ENCODE peak calls at places on chromosomes 16 and 17, in seven cellular contexts. R is stomach, G is cardiac muscle cell, X is neuronal stem cell, S is heart right ventricle, I is uterus, K is fibroblast of lung. F is an unnamed sample. For H3K9me3, the result is how much of the 10 kb centered on the place peaks cover.

GRCh38 chr16:1273816-1274215 is 17.9 kb downstream of the TPSD1 start:
- DNase-seq in R (no peak), G (no peak), X (no peak), S (no peak), I (no peak), K (no peak), F (no peak)

GRCh38 chr17:8002646-8003593 is 505 bp downstream of the GUCY2D start:
- DNase-seq in R (no peak), G (no peak), X (no peak), S (no peak), I (no peak), K (no peak), F (no peak)

GRCh38 chr17:79915850-79916430 is 76.7 kb upstream of the CBX4 start:
- DNase-seq in R (peak), G (peak), X (no peak), S (peak), I (no peak), K (no peak), F (no peak)

GRCh38 chr16:17258848-17259713 is 211.7 kb downstream of the XYLT1 start:
- DNase-seq in R (no peak), G (no peak), X (no peak), S (no peak), I (no peak), K (no peak), F (no peak)

GRCh38 chr16:81610144-81610842 is 165.7 kb downstream of the CMIP start:
- DNase-seq in R (peak), G (no peak), X (no peak), S (peak), I (peak), K (peak), F (peak)

GRCh38 chr16:27972500-27972899 is 91.0 kb downstream of the GSG1L start:
- DNase-seq in R (no peak), G (peak), X (peak), S (no peak), I (no peak), K (peak), F (no peak)

GRCh38 chr17:17069849-17070248 is 27.6 kb downstream of the MPRIP start:
- DNase-seq in R (no peak), G (no peak), X (no peak), S (no peak), I (no peak), K (no peak), F (no peak)

GRCh38 chr17:1590747-1591473 is 28.3 kb upstream of the PITPNA start:
- DNase-seq in R (no peak), G (no peak), X (no peak), S (no peak), I (no peak), K (no peak), F (no peak)

GRCh38 chr17:2872282-2872681 is 76.0 kb downstream of the RAP1GAP2 start:
- DNase-seq in R (no peak), G (no peak), X (peak), S (no peak), I (no peak), K (no peak), F (no peak)

GRCh38 chr16:53154513-53154912 is 99.7 kb downstream of the CHD9 start:
- DNase-seq in R (no peak), G (peak), X (no peak), S (no peak), I (no peak), K (no peak), F (no peak)

GRCh38 chr16:76583995-76584394 is 306.8 kb downstream of the CNTNAP4 start:
- DNase-seq in R (no peak), G (no peak), X (no peak), S (no peak), I (no peak), K (no peak), F (no peak)

GRCh38 chr17:15197229-15197628 is 67.9 kb downstream of the PMP22 start:
- DNase-seq in R (no peak), G (no peak), X (no peak), S (no peak), I (no peak), K (no peak), F (no peak)

GRCh38 chr17:82876149-82876548 is 36.3 kb upstream of the ZNF750 start:
- DNase-seq in R (no peak), G (no peak), X (no peak), S (no peak), I (peak), K (peak), F (no peak)

GRCh38 chr17:78671607-78672404 is 94.6 kb upstream of the DNAH17 start:
- DNase-seq in R (no peak), G (no peak), X (no peak), S (no peak), I (no peak), K (peak), F (no peak)

GRCh38 chr16:2499890-2500633 is 13.7 kb upstream of the ATP6V0C start:
- DNase-seq in R (no peak), G (no peak), X (no peak), S (no peak), I (no peak), K (no peak), F (no peak)

GRCh38 chr17:44203731-44204452 is 4.2 kb upstream of the ATXN7L3 start:
- DNase-seq in R (no peak), G (peak), X (peak), S (no peak), I (no peak), K (peak), F (peak)

GRCh38 chr17:39951924-39952664 is 10.7 kb upstream of the GSDMA start:
- DNase-seq in R (no peak), G (no peak), X (no peak), S (peak), I (peak), K (no peak), F (no peak)

GRCh38 chr16:71421911-71422310 is 19.9 kb downstream of the TLE7 start:
- DNase-seq in R (no peak), G (peak), X (no peak), S (no peak), I (no peak), K (no peak), F (no peak)

GRCh38 chr16:85621698-85622433 is 8.7 kb downstream of the GSE1 start:
- DNase-seq in R (peak), G (no peak), X (no peak), S (no peak), I (no peak), K (no peak), F (no peak)

GRCh38 chr17:51118330-51119195 is 2.1 kb downstream of the SPAG9 start:
- DNase-seq in R (peak), G (no peak), X (no peak), S (no peak), I (no peak), K (no peak), F (peak)

GRCh38 chr16:59905628-59906027 is 1171.5 kb upstream of the GOT2 start:
- DNase-seq in R (no peak), G (no peak), X (no peak), S (no peak), I (no peak), K (peak), F (no peak)

GRCh38 chr16:67942200-67942509 is 1.8 kb downstream of the LCAT start:
- DNase-seq in R (no peak), G (peak), X (no peak), S (no peak), I (no peak), K (no peak), F (peak)

GRCh38 chr17:66593116-66593515 is 241.8 kb upstream of the CACNG5 start:
- DNase-seq in R (no peak), G (no peak), X (no peak), S (no peak), I (no peak), K (no peak), F (no peak)

GRCh38 chr17:77086433-77087010 is 54.2 kb upstream of the SEC14L1 start:
- DNase-seq in R (peak), G (peak), X (peak), S (peak), I (peak), K (peak), F (peak)

GRCh38 chr17:1104222-1104621 is 75.6 kb downstream of the ABR start:
- DNase-seq in R (peak), G (peak), X (no peak), S (peak), I (no peak), K (no peak), F (peak)

GRCh38 chr17:80854220-80854619 is 137.4 kb upstream of the CHMP6 start:
- DNase-seq in R (no peak), G (no peak), X (no peak), S (no peak), I (no peak), K (no peak), F (no peak)

GRCh38 chr17:63464691-63465090 is 12.2 kb upstream of the ACE start:
- DNase-seq in R (no peak), G (no peak), X (no peak), S (no peak), I (no peak), K (no peak), F (no peak)

GRCh38 chr17:38868968-38869646 is 751 bp upstream of the LASP1 start:
- DNase-seq in R (peak), G (peak), X (peak), S (peak), I (peak), K (peak), F (peak)

GRCh38 chr16:24966599-24966998 is 48.6 kb downstream of the ARHGAP17 start:
- DNase-seq in R (no peak), G (no peak), X (no peak), S (no peak), I (no peak), K (no peak), F (no peak)

GRCh38 chr16:84810518-84811273 is 9.1 kb upstream of the CRISPLD2 start:
- DNase-seq in R (no peak), G (no peak), X (no peak), S (no peak), I (peak), K (peak), F (no peak)

GRCh38 chr16:72958522-72959076 is 89.3 kb downstream of the ZFHX3 start:
- DNase-seq in R (no peak), G (no peak), X (no peak), S (no peak), I (no peak), K (no peak), F (no peak)

GRCh38 chr17:50779747-50780363 is 12.5 kb upstream of the ANKRD40CL start:
- DNase-seq in R (no peak), G (no peak), X (no peak), S (no peak), I (no peak), K (no peak), F (no peak)

GRCh38 chr17:39688475-39688835 is 598 bp upstream of the PGAP3 start:
- DNase-seq in R (no peak), G (no peak), X (no peak), S (no peak), I (no peak), K (no peak), F (no peak)

GRCh38 chr17:15255713-15256454 is 9.2 kb downstream of the PMP22 start:
- DNase-seq in R (no peak), G (no peak), X (no peak), S (no peak), I (peak), K (peak), F (no peak)

GRCh38 chr16:87581867-87582220 is 20.5 kb upstream of the JPH3 start:
- DNase-seq in R (peak), G (no peak), X (no peak), S (peak), I (peak), K (peak), F (peak)

GRCh38 chr16:72969146-72969545 is 78.8 kb downstream of the ZFHX3 start:
- DNase-seq in R (no peak), G (no peak), X (no peak), S (no peak), I (no peak), K (no peak), F (no peak)

GRCh38 chr17:70076189-70076588 is 1.2 kb downstream of the KCNJ16 start:
- DNase-seq in R (no peak), G (no peak), X (no peak), S (no peak), I (no peak), K (peak), F (no peak)

GRCh38 chr17:81582341-81582740 is 30.2 kb upstream of the FAAP100 start:
- DNase-seq in R (no peak), G (no peak), X (no peak), S (no peak), I (no peak), K (peak), F (no peak)

GRCh38 chr17:38798614-38799500 is 499 bp downstream of the PIP4K2B start:
- DNase-seq in R (peak), G (no peak), X (peak), S (peak), I (no peak), K (peak), F (peak)

GRCh38 chr16:29025735-29026134 is 40.9 kb downstream of the LAT start:
- DNase-seq in R (no peak), G (no peak), X (no peak), S (no peak), I (no peak), K (no peak), F (no peak)

GRCh38 chr16:49596699-49597291 is 223.2 kb downstream of the C16orf78 start:
- DNase-seq in R (peak), G (no peak), X (no peak), S (no peak), I (no peak), K (no peak), F (peak)

GRCh38 chr16:49594706-49595534 is 221.3 kb downstream of the C16orf78 start:
- DNase-seq in R (peak), G (no peak), X (no peak), S (no peak), I (no peak), K (no peak), F (no peak)

GRCh38 chr16:49597796-49598195 is 224.2 kb downstream of the C16orf78 start:
- DNase-seq in R (peak), G (no peak), X (no peak), S (no peak), I (no peak), K (no peak), F (peak)

GRCh38 chr16:49598386-49599170 is 225.0 kb downstream of the C16orf78 start:
- DNase-seq in R (peak), G (no peak), X (no peak), S (no peak), I (peak), K (no peak), F (no peak)

DNA sequence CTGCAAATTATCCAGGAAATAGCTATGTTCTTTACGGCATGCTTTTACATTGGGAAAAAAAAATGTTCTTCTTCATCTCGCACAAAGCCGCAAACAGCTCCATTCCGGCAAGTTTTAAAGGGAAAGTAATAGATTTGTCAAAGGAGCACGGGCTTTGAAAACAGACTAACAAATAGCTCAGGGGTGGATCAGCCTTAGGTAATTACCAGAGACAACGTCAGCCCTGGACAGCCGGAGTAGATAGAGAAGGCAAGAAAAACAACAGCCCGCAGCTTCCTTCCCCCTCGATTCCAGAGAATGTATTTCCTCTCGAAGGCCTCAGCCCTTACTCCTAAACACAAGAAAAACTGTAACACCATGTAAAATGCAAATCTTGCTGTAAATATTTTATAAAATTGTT is 222.5 kb downstream of the C16orf78 start:
- DNase-seq in R (peak), G (no peak), X (no peak), S (no peak), I (no peak), K (peak), F (no peak)
- H3K4me3 ChIP-seq in R (peak), G (no peak), X (no peak), S (peak), I (no peak), K (peak), F (no peak)

GRCh38 chr16:4324479-4324868 is 8.6 kb downstream of the GLIS2 start:
- DNase-seq in R (no peak), G (no peak), X (no peak), S (no peak), I (no peak), K (no peak), F (no peak)
- H3K27ac ChIP-seq in R (peak), G (peak), X (no peak), S (peak), I (peak), K (peak), F (peak)

GRCh38 chr16:35296962-35297653 is 1837.7 kb downstream of the TP53TG3F start:
- DNase-seq in R (no peak), G (no peak), X (no peak), S (no peak), I (no peak), K (no peak), F (no peak)
- H3K9me3 ChIP-seq in R (under half), G (under half), X (under half), S (under half), I (under half), K (under half), F (under half)

GRCh38 chr17:73604476-73604875 is 39.8 kb downstream of the SDK2 start:
- DNase-seq in R (no peak), G (no peak), X (no peak), S (no peak), I (no peak), K (no peak), F (no peak)
- H3K4me3 ChIP-seq in R (no peak), G (no peak), X (no peak), S (no peak), I (no peak), K (no peak), F (no peak)

GRCh38 chr17:10661377-10661906 is 4.3 kb upstream of the MYH3 start:
- DNase-seq in R (no peak), G (no peak), X (no peak), S (no peak), I (no peak), K (no peak), F (no peak)
- H3K27ac ChIP-seq in R (no peak), G (no peak), X (no peak), S (no peak), I (no peak), K (no peak), F (no peak)

GRCh38 chr16:35140293-35140986 is 1681.0 kb downstream of the TP53TG3F start:
- DNase-seq in R (no peak), G (no peak), X (no peak), S (no peak), I (no peak), K (no peak), F (no peak)
- H3K9me3 ChIP-seq in R (half or more), G (under half), X (under half), S (under half), I (under half), K (under half), F (under half)

GRCh38 chr17:28864991-28865849 is 10.4 kb downstream of the ERAL1 start:
- DNase-seq in R (peak), G (no peak), X (no peak), S (no peak), I (no peak), K (no peak), F (no peak)
- H3K4me3 ChIP-seq in R (no peak), G (no peak), X (no peak), S (no peak), I (no peak), K (no peak), F (no peak)

DNA sequence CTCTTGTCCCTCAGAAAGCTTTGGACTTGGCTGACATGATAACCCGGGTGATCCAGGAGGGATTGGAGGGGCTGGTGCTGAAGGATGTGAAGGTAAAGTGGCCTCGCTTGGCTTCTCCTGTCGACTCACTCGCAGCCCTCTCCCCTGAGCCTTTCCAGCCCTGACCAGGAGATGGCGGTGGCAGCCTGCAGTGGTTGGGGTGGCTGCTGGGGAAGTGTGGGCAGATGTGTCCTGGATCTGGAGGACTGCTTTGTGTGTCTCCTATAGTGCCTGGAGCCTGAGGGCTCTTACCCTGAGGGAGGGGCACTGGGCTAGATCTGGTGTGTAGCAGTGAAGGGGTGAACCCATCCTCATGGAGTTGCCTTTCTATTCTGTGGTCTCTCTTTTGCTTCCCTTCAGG is 17.9 kb downstream of the LIG3 start:
- DNase-seq in R (peak), G (peak), X (peak), S (peak), I (no peak), K (peak), F (peak)
- H3K27ac ChIP-seq in R (no peak), G (no peak), X (no peak), S (peak), I (peak), K (peak), F (peak)

DNA sequence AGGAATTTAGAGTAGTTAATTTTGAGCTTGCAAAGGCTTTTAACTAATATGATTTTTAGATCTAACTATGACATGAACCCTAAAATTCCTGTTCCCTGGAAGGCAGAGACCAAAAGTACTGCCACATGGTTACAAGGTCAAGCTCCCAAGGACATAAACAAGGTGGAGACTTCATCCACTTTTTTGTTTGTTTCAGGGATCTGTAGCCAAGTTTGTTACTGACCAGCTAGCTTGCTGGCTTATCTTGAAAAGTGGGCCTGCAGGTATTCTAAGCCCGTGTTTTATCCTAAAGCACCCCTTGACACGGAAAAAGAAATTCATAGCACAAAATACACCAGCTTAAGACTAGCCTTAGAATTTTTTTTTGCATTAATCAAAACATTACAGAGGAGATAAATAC is 188.4 kb downstream of the SPECC1 start:
- DNase-seq in R (no peak), G (no peak), X (no peak), S (no peak), I (no peak), K (no peak), F (no peak)
- H3K9me3 ChIP-seq in R (under half), G (under half), X (under half), S (under half), I (under half), K (under half), F (under half)

GRCh38 chr16:21233521-21234150 is at the start of gene ANKS4B:
- DNase-seq in R (peak), G (no peak), X (no peak), S (no peak), I (no peak), K (no peak), F (no peak)
- H3K4me3 ChIP-seq in R (no peak), G (no peak), X (no peak), S (no peak), I (no peak), K (no peak), F (no peak)

F was measured in adrenal gland.